ENCODE peak calls at places on chromosome 14, in five cellular contexts. Y is aorta, E is HCT116, G is fibroblast of lung, M is K562. D is an unnamed sample. For H3K27me3 and H3K4me1, the result is how much of the 10 kb centered on the place peaks cover.

GRCh38 chr14:75751291-75751690 is 90.2 kb downstream of the TTLL5 start:
- DNase-seq in Y (no peak), M (no peak), E (no peak), G (no peak), D (no peak)

GRCh38 chr14:68222726-68223125 is 403.1 kb downstream of the RAD51B start:
- DNase-seq in M (no peak), Y (no peak), G (no peak), E (no peak), D (no peak)

GRCh38 chr14:38143170-38143569 is 64.5 kb upstream of the SSTR1 start:
- DNase-seq in Y (no peak), G (peak), E (no peak), M (no peak), D (no peak)

GRCh38 chr14:24605435-24606190 is 3.9 kb downstream of the GZMH start:
- DNase-seq in Y (no peak), M (peak), G (no peak), E (peak), D (peak)

GRCh38 chr14:57277062-57277461 is 8.3 kb downstream of the AP5M1 start:
- DNase-seq in Y (no peak), G (no peak), E (no peak), M (no peak), D (no peak)

GRCh38 chr14:64845878-64846277 is 33.8 kb downstream of the SPTB start:
- DNase-seq in G (no peak), M (no peak), E (no peak), Y (no peak), D (no peak)

GRCh38 chr14:51614707-51615106 is 37.0 kb upstream of the FRMD6 start:
- DNase-seq in G (peak), M (no peak), E (no peak), Y (no peak), D (no peak)

GRCh38 chr14:94116701-94117100 is 6.2 kb downstream of the IFI27 start:
- DNase-seq in M (no peak), G (no peak), Y (no peak), E (no peak), D (no peak)

GRCh38 chr14:100413699-100414098 is 90.6 kb downstream of the SLC25A47 start:
- DNase-seq in M (no peak), G (no peak), E (no peak), Y (no peak), D (no peak)

GRCh38 chr14:105419305-105420091 is at the start of gene MTA1:
- DNase-seq in G (peak), E (no peak), Y (no peak), M (peak), D (no peak)

GRCh38 chr14:103103461-103104388 is 9.2 kb downstream of the EXOC3L4 start:
- DNase-seq in G (peak), E (no peak), M (no peak), Y (peak), D (no peak)

GRCh38 chr14:95321201-95321600 is 1.5 kb upstream of the CLMN start:
- DNase-seq in E (no peak), G (no peak), Y (no peak), M (no peak), D (no peak)

GRCh38 chr14:60508707-60509437 is at the start of gene SIX6:
- DNase-seq in G (no peak), E (no peak), M (no peak), Y (no peak), D (no peak)
- H3K27me3 ChIP-seq in G (half or more), E (under half), M (under half), Y (under half), D (half or more)

DNA sequence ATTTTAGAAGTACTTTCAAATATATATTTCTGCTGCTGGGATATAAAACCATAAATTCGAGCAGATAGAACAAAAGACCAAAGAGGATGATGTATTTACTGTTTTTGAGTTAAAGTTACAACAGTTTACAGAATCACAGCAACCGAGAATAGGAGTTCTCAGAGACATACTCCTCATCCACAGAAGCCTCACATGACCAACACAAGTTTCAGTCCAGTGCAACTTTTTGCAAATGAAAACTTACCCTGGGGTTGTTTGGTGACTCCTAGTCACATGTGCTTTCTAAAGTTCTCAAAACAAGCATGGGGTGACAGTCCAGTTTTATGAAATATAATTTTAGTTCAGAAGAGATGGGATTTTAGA is 117.1 kb downstream of the PRKCH start:
- DNase-seq in M (no peak), E (no peak), G (no peak), Y (no peak), D (no peak)
- H3K4me1 ChIP-seq in M (under half), E (under half), G (under half), Y (under half), D (half or more)

GRCh38 chr14:104368751-104369100 is 210.8 kb upstream of the C14orf180 start:
- DNase-seq in G (no peak), M (no peak), E (no peak), Y (peak), D (no peak)
- H3K27me3 ChIP-seq in G (under half), M (under half), E (under half), Y (under half), D (under half)

DNA sequence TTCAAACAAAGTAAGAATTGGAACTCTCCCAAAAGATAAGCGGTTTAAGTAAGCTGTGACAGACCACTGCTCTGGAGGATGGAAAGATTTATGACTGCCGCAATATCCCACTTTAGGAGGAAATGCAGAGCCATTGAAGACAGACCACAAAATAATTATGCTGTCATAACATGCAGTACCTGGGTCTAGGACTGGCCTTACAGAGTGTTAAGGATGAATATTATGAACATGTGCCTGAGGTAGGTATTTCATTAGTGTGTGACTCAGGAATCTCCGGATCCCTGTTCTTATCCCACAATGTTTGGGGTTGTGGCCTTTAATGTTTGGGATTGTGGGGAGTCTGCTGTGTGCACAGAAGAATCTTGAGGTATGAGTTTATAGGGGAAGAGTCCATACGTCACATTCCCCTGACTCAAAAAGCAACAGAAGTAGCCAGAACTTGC is 114.9 kb downstream of the SAMD4A start:
- DNase-seq in G (no peak), M (peak), Y (no peak), E (no peak), D (no peak)
- H3K4me1 ChIP-seq in G (under half), M (under half), Y (under half), E (under half), D (under half)

GRCh38 chr14:30875788-30876053 is 1.4 kb downstream of the COCH start:
- DNase-seq in M (no peak), G (no peak), E (no peak), Y (no peak), D (no peak)
- H3K27me3 ChIP-seq in M (under half), G (under half), E (under half), Y (under half), D (under half)

GRCh38 chr14:73784988-73785313 is 66.7 kb upstream of the PTGR2 start:
- DNase-seq in M (no peak), E (no peak), G (no peak), Y (peak), D (no peak)

GRCh38 chr14:73783107-73783727 is 68.4 kb upstream of the PTGR2 start:
- DNase-seq in Y (peak), M (no peak), G (no peak), E (no peak), D (no peak)

GRCh38 chr14:73782623-73783022 is 68.4 kb upstream of the PNMA1 start:
- DNase-seq in M (no peak), E (no peak), Y (no peak), G (no peak), D (no peak)

GRCh38 chr14:73785336-73785833 is 66.2 kb upstream of the PTGR2 start:
- DNase-seq in E (no peak), G (peak), Y (peak), M (no peak), D (no peak)

DNA sequence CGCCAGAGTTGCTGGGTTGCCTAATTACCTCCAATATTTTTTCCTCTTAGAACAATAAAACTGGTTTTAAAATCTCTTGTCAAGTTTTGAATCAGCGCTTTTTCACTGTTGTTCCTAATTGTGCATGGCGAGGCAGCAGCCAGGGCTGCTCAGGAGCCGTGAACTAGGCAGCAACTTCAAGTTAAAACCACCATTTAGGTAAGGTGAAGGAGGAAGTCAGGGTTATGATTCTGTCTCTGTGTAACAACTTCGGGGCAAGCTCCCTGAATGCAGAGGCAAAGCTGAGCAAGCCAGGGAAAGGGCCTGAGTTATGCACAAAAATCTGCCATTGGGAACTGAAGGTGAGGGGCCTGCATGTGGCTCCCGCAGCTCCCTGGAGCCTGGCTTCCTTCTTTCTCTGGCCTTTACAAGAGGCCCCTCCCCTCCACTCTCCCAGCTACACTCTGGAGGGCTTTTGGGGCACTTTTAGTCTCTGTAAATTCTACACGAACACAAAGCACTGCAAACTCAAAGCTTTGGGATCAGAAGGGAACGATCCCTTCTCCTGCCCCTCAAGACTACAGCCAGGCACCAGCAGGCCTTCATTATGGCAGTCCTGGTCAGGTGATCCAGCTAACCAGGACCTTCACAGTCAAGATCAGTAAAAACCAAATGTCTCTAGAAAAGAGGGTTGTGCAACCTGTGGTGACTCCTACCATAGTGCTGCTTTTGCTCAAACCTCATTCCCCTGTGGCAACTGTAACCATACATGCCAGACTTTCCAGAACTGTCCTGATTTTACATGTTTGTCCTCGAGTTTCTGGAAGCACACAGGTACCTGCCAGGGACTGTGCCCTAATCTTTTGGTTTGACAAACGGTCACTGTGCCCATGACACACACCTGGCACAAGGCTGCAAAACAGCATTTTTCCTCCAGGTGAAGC is 67.3 kb upstream of the PTGR2 start:
- DNase-seq in G (peak), M (no peak), Y (peak), E (no peak), D (no peak)
- H3K4me1 ChIP-seq in G (under half), M (under half), Y (under half), E (under half), D (half or more)

GRCh38 chr14:26596722-26597030 is 1.2 kb downstream of the NOVA1 start:
- DNase-seq in Y (no peak), M (no peak), E (no peak), G (peak), D (no peak)

GRCh38 chr14:26595922-26596721 is 1.7 kb downstream of the NOVA1 start:
- DNase-seq in E (no peak), Y (no peak), G (peak), M (no peak), D (no peak)

GRCh38 chr14:26597136-26598080 is at the start of gene NOVA1:
- DNase-seq in Y (peak), E (no peak), G (peak), M (no peak), D (no peak)

GRCh38 chr14:26598081-26598671 is 343 bp upstream of the NOVA1 start:
- DNase-seq in G (peak), M (peak), Y (peak), E (no peak), D (peak)

GRCh38 chr14:26598672-26599131 is 869 bp upstream of the NOVA1 start:
- DNase-seq in G (no peak), M (no peak), Y (no peak), E (no peak), D (no peak)
- H3K27me3 ChIP-seq in G (under half), M (under half), Y (under half), E (under half), D (under half)

GRCh38 chr14:69626132-69626500 is 14.7 kb downstream of the SUSD6 start:
- DNase-seq in G (no peak), Y (no peak), E (no peak), M (peak), D (no peak)
- H3K4me1 ChIP-seq in G (under half), Y (under half), E (under half), M (half or more), D (half or more)

GRCh38 chr14:96754845-96755184 is 42.4 kb upstream of the VRK1 start:
- DNase-seq in E (no peak), G (no peak), M (no peak), Y (no peak), D (no peak)

GRCh38 chr14:96751505-96751904 is 45.7 kb upstream of the VRK1 start:
- DNase-seq in Y (no peak), E (no peak), G (no peak), M (no peak), D (no peak)

GRCh38 chr14:96752156-96752555 is 45.0 kb upstream of the VRK1 start:
- DNase-seq in E (no peak), M (no peak), G (no peak), Y (no peak), D (no peak)

GRCh38 chr14:96754162-96754844 is 42.9 kb upstream of the VRK1 start:
- DNase-seq in G (no peak), M (no peak), E (no peak), Y (no peak), D (no peak)

GRCh38 chr14:96752594-96752993 is 44.6 kb upstream of the VRK1 start:
- DNase-seq in E (no peak), M (no peak), Y (no peak), G (no peak), D (no peak)
- H3K27me3 ChIP-seq in E (under half), M (under half), Y (under half), G (under half), D (under half)

DNA sequence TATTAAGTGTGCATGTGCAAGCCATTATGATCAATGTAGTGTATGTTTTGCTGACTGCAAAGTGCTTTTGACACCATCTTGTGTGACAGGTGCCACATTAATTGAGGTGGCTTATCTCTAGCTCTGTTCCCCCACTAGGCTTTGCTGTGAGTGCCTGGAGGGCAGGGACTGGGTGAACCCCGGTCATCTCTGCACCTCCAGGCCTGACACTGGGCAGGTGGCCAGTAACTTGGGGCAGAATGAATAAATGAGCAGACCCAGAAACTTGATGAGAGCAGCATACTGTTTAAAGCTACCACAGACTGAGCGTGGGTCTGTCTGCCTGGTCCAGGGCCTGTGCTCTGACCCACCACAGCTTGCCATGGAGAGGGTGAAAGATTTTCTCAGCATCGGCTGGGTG is 151.6 kb downstream of the CALM1 start:
- DNase-seq in E (no peak), Y (no peak), M (no peak), G (no peak), D (no peak)
- H3K4me1 ChIP-seq in E (under half), Y (under half), M (under half), G (under half), D (under half)